ENCODE peak calls at places on chromosomes 4 and X, in ten cellular contexts. One of them, this sample, is unnamed.
A peak's percentile ranks its signal among the peaks of the same experiment; 100 is the strongest.

GRCh38 chr4:25842229-25842840 is 20.5 kb downstream of the SEL1L3 start:
- DNase-seq in retinal pigment epithelial cell: no peak
- DNase-seq in choroid plexus epithelial cell: no peak
- DNase-seq in pancreas: no peak
- DNase-seq in fibroblast of lung: no peak
- DNase-seq in fibroblast of villous mesenchyme: no peak
- DNase-seq in brain microvascular endothelial cell: no peak
- DNase-seq in AG04449: no peak
- DNase-seq in upper lobe of right lung: no peak
- DNase-seq in BE2C: no peak
- DNase-seq in this sample: no peak

GRCh38 chr4:24477919-24478318 is 106.4 kb downstream of the DHX15 start:
- DNase-seq in BE2C: no peak
- DNase-seq in AG04449: no peak
- DNase-seq in retinal pigment epithelial cell: peak; percentile 70
- DNase-seq in pancreas: no peak
- DNase-seq in fibroblast of villous mesenchyme: peak; percentile 47
- DNase-seq in fibroblast of lung: peak; percentile 84
- DNase-seq in brain microvascular endothelial cell: peak; percentile 76
- DNase-seq in choroid plexus epithelial cell: peak; percentile 92
- DNase-seq in upper lobe of right lung: no peak
- DNase-seq in this sample: peak; percentile 84

GRCh38 chr4:101205878-101206277 is 141.4 kb downstream of the PPP3CA start:
- DNase-seq in fibroblast of villous mesenchyme: no peak
- DNase-seq in AG04449: no peak
- DNase-seq in upper lobe of right lung: no peak
- DNase-seq in fibroblast of lung: peak; percentile 85
- DNase-seq in brain microvascular endothelial cell: peak; percentile 73
- DNase-seq in BE2C: no peak
- DNase-seq in pancreas: no peak
- DNase-seq in retinal pigment epithelial cell: no peak
- DNase-seq in choroid plexus epithelial cell: peak; percentile 63
- DNase-seq in this sample: peak; percentile 78

GRCh38 chr4:74054483-74055032 is 16.1 kb upstream of the CXCL3 start:
- DNase-seq in retinal pigment epithelial cell: no peak
- DNase-seq in AG04449: no peak
- DNase-seq in choroid plexus epithelial cell: no peak
- DNase-seq in brain microvascular endothelial cell: no peak
- DNase-seq in upper lobe of right lung: no peak
- DNase-seq in pancreas: no peak
- DNase-seq in fibroblast of lung: no peak
- DNase-seq in BE2C: no peak
- DNase-seq in fibroblast of villous mesenchyme: no peak
- DNase-seq in this sample: no peak

GRCh38 chr4:137471895-137472294 is 60.4 kb downstream of the PCDH18 start:
- DNase-seq in upper lobe of right lung: no peak
- DNase-seq in pancreas: no peak
- DNase-seq in retinal pigment epithelial cell: no peak
- DNase-seq in BE2C: no peak
- DNase-seq in choroid plexus epithelial cell: no peak
- DNase-seq in AG04449: no peak
- DNase-seq in fibroblast of lung: peak; percentile 26
- DNase-seq in brain microvascular endothelial cell: no peak
- DNase-seq in fibroblast of villous mesenchyme: peak; percentile 20
- DNase-seq in this sample: peak; percentile 32

GRCh38 chrX:110915579-110915978 is 120.0 kb upstream of the CHRDL1 start:
- DNase-seq in BE2C: no peak
- DNase-seq in fibroblast of lung: no peak
- DNase-seq in upper lobe of right lung: no peak
- DNase-seq in brain microvascular endothelial cell: no peak
- DNase-seq in fibroblast of villous mesenchyme: no peak
- DNase-seq in AG04449: no peak
- DNase-seq in choroid plexus epithelial cell: no peak
- DNase-seq in retinal pigment epithelial cell: no peak
- DNase-seq in pancreas: no peak
- DNase-seq in this sample: peak; percentile 11

GRCh38 chr4:148268835-148269234 is 173.4 kb downstream of the NR3C2 start:
- DNase-seq in BE2C: no peak
- DNase-seq in fibroblast of villous mesenchyme: no peak
- DNase-seq in retinal pigment epithelial cell: no peak
- DNase-seq in choroid plexus epithelial cell: no peak
- DNase-seq in AG04449: no peak
- DNase-seq in upper lobe of right lung: no peak
- DNase-seq in fibroblast of lung: no peak
- DNase-seq in brain microvascular endothelial cell: no peak
- DNase-seq in pancreas: no peak
- DNase-seq in this sample: no peak

GRCh38 chrX:153649915-153650782 is 3.1 kb downstream of the DUSP9 start:
- DNase-seq in fibroblast of villous mesenchyme: no peak
- DNase-seq in upper lobe of right lung: no peak
- DNase-seq in fibroblast of lung: no peak
- DNase-seq in pancreas: peak; percentile 7
- DNase-seq in BE2C: no peak
- DNase-seq in choroid plexus epithelial cell: no peak
- DNase-seq in AG04449: no peak
- DNase-seq in retinal pigment epithelial cell: no peak
- DNase-seq in brain microvascular endothelial cell: no peak
- DNase-seq in this sample: no peak

GRCh38 chrX:48086119-48086518 is 14.7 kb upstream of the ZNF630 start:
- DNase-seq in AG04449: no peak
- DNase-seq in fibroblast of villous mesenchyme: no peak
- DNase-seq in pancreas: no peak
- DNase-seq in upper lobe of right lung: no peak
- DNase-seq in retinal pigment epithelial cell: no peak
- DNase-seq in fibroblast of lung: no peak
- DNase-seq in BE2C: no peak
- DNase-seq in brain microvascular endothelial cell: no peak
- DNase-seq in choroid plexus epithelial cell: peak; percentile 1
- DNase-seq in this sample: no peak

GRCh38 chr4:145545538-145546224 is 64.0 kb downstream of the SMAD1 start:
- DNase-seq in retinal pigment epithelial cell: peak; percentile 55
- DNase-seq in choroid plexus epithelial cell: peak; percentile 92
- DNase-seq in brain microvascular endothelial cell: peak; percentile 75
- DNase-seq in AG04449: peak; percentile 77
- DNase-seq in fibroblast of villous mesenchyme: peak; percentile 95
- DNase-seq in fibroblast of lung: peak; percentile 96
- DNase-seq in upper lobe of right lung: no peak
- DNase-seq in pancreas: peak; percentile 77
- DNase-seq in BE2C: no peak
- DNase-seq in this sample: peak; percentile 92

GRCh38 chr4:181536196-181536746 is 706.9 kb upstream of the TENM3 start:
- DNase-seq in upper lobe of right lung: no peak
- DNase-seq in brain microvascular endothelial cell: no peak
- DNase-seq in retinal pigment epithelial cell: no peak
- DNase-seq in AG04449: no peak
- DNase-seq in BE2C: no peak
- DNase-seq in pancreas: no peak
- DNase-seq in fibroblast of lung: no peak
- DNase-seq in fibroblast of villous mesenchyme: no peak
- DNase-seq in choroid plexus epithelial cell: no peak
- DNase-seq in this sample: no peak

GRCh38 chrX:152958047-152958446 is 35.9 kb downstream of the PNMA5 start:
- DNase-seq in retinal pigment epithelial cell: no peak
- DNase-seq in AG04449: no peak
- DNase-seq in fibroblast of villous mesenchyme: no peak
- DNase-seq in fibroblast of lung: peak; percentile 31
- DNase-seq in upper lobe of right lung: no peak
- DNase-seq in BE2C: no peak
- DNase-seq in choroid plexus epithelial cell: no peak
- DNase-seq in pancreas: no peak
- DNase-seq in brain microvascular endothelial cell: no peak
- DNase-seq in this sample: no peak

GRCh38 chr4:15754323-15754722 is 23.8 kb upstream of the CD38 start:
- DNase-seq in fibroblast of lung: peak; percentile 88
- DNase-seq in brain microvascular endothelial cell: peak; percentile 96
- DNase-seq in choroid plexus epithelial cell: peak; percentile 94
- DNase-seq in AG04449: no peak
- DNase-seq in pancreas: no peak
- DNase-seq in upper lobe of right lung: no peak
- DNase-seq in BE2C: no peak
- DNase-seq in retinal pigment epithelial cell: no peak
- DNase-seq in fibroblast of villous mesenchyme: peak; percentile 95
- DNase-seq in this sample: peak; percentile 58

GRCh38 chrX:54825716-54826428 is 18.3 kb downstream of the MAGED2 start:
- DNase-seq in retinal pigment epithelial cell: no peak
- DNase-seq in brain microvascular endothelial cell: no peak
- DNase-seq in upper lobe of right lung: no peak
- DNase-seq in fibroblast of villous mesenchyme: no peak
- DNase-seq in BE2C: no peak
- DNase-seq in AG04449: no peak
- DNase-seq in choroid plexus epithelial cell: no peak
- DNase-seq in fibroblast of lung: no peak
- DNase-seq in pancreas: no peak
- DNase-seq in this sample: no peak

GRCh38 chr4:75696036-75696435 is 22.8 kb upstream of the G3BP2 start:
- DNase-seq in fibroblast of villous mesenchyme: no peak
- DNase-seq in brain microvascular endothelial cell: no peak
- DNase-seq in upper lobe of right lung: no peak
- DNase-seq in fibroblast of lung: no peak
- DNase-seq in pancreas: no peak
- DNase-seq in retinal pigment epithelial cell: no peak
- DNase-seq in AG04449: no peak
- DNase-seq in choroid plexus epithelial cell: no peak
- DNase-seq in BE2C: no peak
- DNase-seq in this sample: no peak

GRCh38 chr4:30769093-30769492 is 48.9 kb downstream of the PCDH7 start:
- DNase-seq in BE2C: peak; percentile 14
- DNase-seq in retinal pigment epithelial cell: no peak
- DNase-seq in choroid plexus epithelial cell: no peak
- DNase-seq in pancreas: no peak
- DNase-seq in fibroblast of lung: no peak
- DNase-seq in brain microvascular endothelial cell: no peak
- DNase-seq in upper lobe of right lung: no peak
- DNase-seq in AG04449: no peak
- DNase-seq in fibroblast of villous mesenchyme: no peak
- DNase-seq in this sample: no peak

GRCh38 chr4:8907596-8908205 is 36.1 kb upstream of the HMX1 start:
- DNase-seq in fibroblast of lung: no peak
- DNase-seq in upper lobe of right lung: peak; percentile 57
- DNase-seq in BE2C: no peak
- DNase-seq in retinal pigment epithelial cell: no peak
- DNase-seq in pancreas: peak; percentile 5
- DNase-seq in fibroblast of villous mesenchyme: no peak
- DNase-seq in brain microvascular endothelial cell: no peak
- DNase-seq in AG04449: no peak
- DNase-seq in choroid plexus epithelial cell: no peak
- DNase-seq in this sample: no peak

DNA sequence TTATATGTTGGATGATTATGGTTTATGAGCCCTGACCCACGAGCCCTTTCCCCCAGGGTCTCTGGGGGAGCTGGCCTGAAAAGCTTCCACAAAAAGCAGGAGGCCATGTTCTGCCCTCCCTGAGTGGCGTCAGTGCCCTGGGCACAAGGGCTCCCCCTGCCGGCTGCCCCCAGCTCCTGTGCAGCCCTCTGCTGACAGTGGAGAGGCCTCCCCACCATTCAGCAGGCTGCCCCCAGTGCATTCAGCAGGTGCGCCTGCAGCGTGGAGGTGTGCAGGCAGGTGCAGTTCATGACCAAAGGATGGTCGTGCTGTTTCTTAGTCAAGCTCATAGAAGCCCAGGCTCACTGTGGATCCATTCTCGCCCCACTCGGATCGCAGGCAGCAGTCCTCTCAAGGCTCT is 12.5 kb upstream of the S100P start:
- DNase-seq in retinal pigment epithelial cell: no peak
- DNase-seq in BE2C: no peak
- DNase-seq in fibroblast of villous mesenchyme: no peak
- DNase-seq in upper lobe of right lung: no peak
- DNase-seq in pancreas: no peak
- DNase-seq in choroid plexus epithelial cell: no peak
- DNase-seq in AG04449: no peak
- DNase-seq in fibroblast of lung: no peak
- DNase-seq in brain microvascular endothelial cell: no peak
- DNase-seq in this sample: no peak
- TF ChIP-seq CTCF in retinal pigment epithelial cell: peak; percentile 24
- TF ChIP-seq CTCF in BE2C: no peak
- TF ChIP-seq CTCF in fibroblast of villous mesenchyme: peak; percentile 11
- TF ChIP-seq CTCF in upper lobe of right lung: no peak
- TF ChIP-seq CTCF in pancreas: no peak
- TF ChIP-seq CTCF in choroid plexus epithelial cell: no peak
- TF ChIP-seq CTCF in AG04449: no peak
- TF ChIP-seq CTCF in fibroblast of lung: no peak
- TF ChIP-seq CTCF in brain microvascular endothelial cell: no peak
- TF ChIP-seq CTCF in this sample: no peak

GRCh38 chr4:140296335-140296753 is 77.1 kb upstream of the SCOC start:
- DNase-seq in retinal pigment epithelial cell: no peak
- DNase-seq in choroid plexus epithelial cell: peak; percentile 79
- DNase-seq in BE2C: peak; percentile 56
- DNase-seq in pancreas: no peak
- DNase-seq in upper lobe of right lung: no peak
- DNase-seq in AG04449: peak; percentile 49
- DNase-seq in fibroblast of villous mesenchyme: peak; percentile 90
- DNase-seq in fibroblast of lung: peak; percentile 85
- DNase-seq in brain microvascular endothelial cell: peak; percentile 69
- DNase-seq in this sample: peak; percentile 78
- H3K4me3 ChIP-seq in retinal pigment epithelial cell: no peak overlapping the region
- H3K4me3 ChIP-seq in choroid plexus epithelial cell: no peak overlapping the region
- H3K4me3 ChIP-seq in BE2C: peak overlapping the region; percentile 40
- H3K4me3 ChIP-seq in pancreas: no peak overlapping the region
- H3K4me3 ChIP-seq in upper lobe of right lung: no peak overlapping the region
- H3K4me3 ChIP-seq in AG04449: no peak overlapping the region
- H3K4me3 ChIP-seq in fibroblast of villous mesenchyme: peak overlapping the region; percentile 19
- H3K4me3 ChIP-seq in fibroblast of lung: no peak overlapping the region
- H3K4me3 ChIP-seq in brain microvascular endothelial cell: peak overlapping the region; percentile 9
- H3K4me3 ChIP-seq in this sample: no peak overlapping the region

DNA sequence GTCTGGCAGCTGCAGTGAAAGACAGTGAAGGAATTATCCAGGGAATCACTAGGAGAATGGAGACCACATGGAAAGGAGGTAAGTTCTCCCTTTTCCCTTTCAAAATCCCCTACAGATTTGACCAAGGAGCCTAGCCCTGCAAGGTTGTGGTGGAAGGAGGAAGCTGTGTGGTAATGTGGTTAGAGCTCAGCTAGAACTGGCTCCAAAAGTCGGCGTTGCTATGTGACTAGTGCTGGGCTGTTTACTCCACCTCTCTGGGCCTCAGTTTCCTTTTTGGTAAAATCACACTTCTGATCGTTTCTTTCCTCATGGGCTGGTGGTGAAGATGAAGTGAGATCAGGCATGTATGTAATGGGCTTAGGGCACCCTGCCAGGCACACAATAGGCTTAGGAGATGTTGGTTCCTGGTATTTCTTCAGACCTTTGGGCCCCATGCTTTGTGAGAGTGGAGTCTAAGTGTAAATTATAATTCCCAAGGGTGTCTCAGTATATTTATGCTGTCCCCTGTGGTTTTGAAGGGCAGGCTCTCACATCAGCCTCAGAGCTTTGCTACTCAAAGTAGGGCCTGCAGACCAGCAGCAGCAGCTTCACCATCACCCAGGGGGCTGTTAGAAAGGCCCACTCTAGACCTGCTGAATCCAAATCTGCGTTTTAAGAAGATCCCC is 183.7 kb upstream of the BCOR start:
- DNase-seq in BE2C: no peak
- DNase-seq in brain microvascular endothelial cell: no peak
- DNase-seq in AG04449: no peak
- DNase-seq in retinal pigment epithelial cell: no peak
- DNase-seq in upper lobe of right lung: no peak
- DNase-seq in pancreas: no peak
- DNase-seq in fibroblast of lung: no peak
- DNase-seq in choroid plexus epithelial cell: no peak
- DNase-seq in fibroblast of villous mesenchyme: no peak
- DNase-seq in this sample: no peak
- TF ChIP-seq CTCF in BE2C: no peak
- TF ChIP-seq CTCF in brain microvascular endothelial cell: no peak
- TF ChIP-seq CTCF in AG04449: no peak
- TF ChIP-seq CTCF in retinal pigment epithelial cell: no peak
- TF ChIP-seq CTCF in upper lobe of right lung: no peak
- TF ChIP-seq CTCF in pancreas: no peak
- TF ChIP-seq CTCF in fibroblast of lung: no peak
- TF ChIP-seq CTCF in choroid plexus epithelial cell: no peak
- TF ChIP-seq CTCF in fibroblast of villous mesenchyme: no peak
- TF ChIP-seq CTCF in this sample: no peak

GRCh38 chrX:2583194-2584162 is 82.7 kb upstream of the DHRSX start:
- DNase-seq in retinal pigment epithelial cell: no peak
- DNase-seq in fibroblast of lung: no peak
- DNase-seq in fibroblast of villous mesenchyme: no peak
- DNase-seq in upper lobe of right lung: no peak
- DNase-seq in choroid plexus epithelial cell: no peak
- DNase-seq in BE2C: no peak
- DNase-seq in pancreas: no peak
- DNase-seq in brain microvascular endothelial cell: no peak
- DNase-seq in AG04449: no peak
- DNase-seq in this sample: no peak
- H3K4me3 ChIP-seq in retinal pigment epithelial cell: no peak overlapping the region
- H3K4me3 ChIP-seq in fibroblast of lung: no peak overlapping the region
- H3K4me3 ChIP-seq in fibroblast of villous mesenchyme: no peak overlapping the region
- H3K4me3 ChIP-seq in upper lobe of right lung: no peak overlapping the region
- H3K4me3 ChIP-seq in choroid plexus epithelial cell: no peak overlapping the region
- H3K4me3 ChIP-seq in BE2C: no peak overlapping the region
- H3K4me3 ChIP-seq in pancreas: no peak overlapping the region
- H3K4me3 ChIP-seq in brain microvascular endothelial cell: no peak overlapping the region
- H3K4me3 ChIP-seq in AG04449: no peak overlapping the region
- H3K4me3 ChIP-seq in this sample: no peak overlapping the region